ENCODE peak calls at places on chromosome 11, in six cellular contexts. X is kidney, E is uterus, U is astrocyte of the spinal cord, O is mammary epithelial cell, P is H1. Y is an unnamed sample.

GRCh38 chr11:93059074-93059957 is 89.9 kb downstream of the MTNR1B start:
- DNase-seq in X (no peak), E (no peak), U (peak), O (no peak), P (no peak), Y (peak)

GRCh38 chr11:2381494-2382128 is 4.5 kb downstream of the CD81 start:
- DNase-seq in X (peak), E (no peak), U (no peak), O (no peak), P (no peak), Y (no peak)

GRCh38 chr11:61752117-61752924 is at the start of gene MYRF:
- DNase-seq in X (no peak), E (peak), U (no peak), O (no peak), P (peak), Y (peak)

GRCh38 chr11:78429667-78430066 is 12.0 kb upstream of the GAB2 start:
- DNase-seq in X (no peak), E (no peak), U (no peak), O (no peak), P (no peak), Y (no peak)

GRCh38 chr11:102757823-102758549 is 22.4 kb downstream of the MMP10 start:
- DNase-seq in X (no peak), E (no peak), U (peak), O (peak), P (no peak), Y (peak)

GRCh38 chr11:24560324-24560723 is 63.5 kb downstream of the LUZP2 start:
- DNase-seq in X (no peak), E (no peak), U (no peak), O (no peak), P (no peak), Y (peak)

GRCh38 chr11:110182886-110183285 is 89.7 kb downstream of the ZC3H12C start:
- DNase-seq in X (no peak), E (no peak), U (peak), O (peak), P (no peak), Y (peak)

GRCh38 chr11:80182906-80183305 is 742.1 kb upstream of the TENM4 start:
- DNase-seq in X (no peak), E (no peak), U (no peak), O (no peak), P (no peak), Y (no peak)

GRCh38 chr11:68998390-68998911 is 14.6 kb downstream of the MRGPRF start:
- DNase-seq in X (peak), E (peak), U (peak), O (no peak), P (no peak), Y (no peak)

GRCh38 chr11:104154296-104154695 is 9.7 kb downstream of the PDGFD start:
- DNase-seq in X (no peak), E (no peak), U (no peak), O (no peak), P (no peak), Y (no peak)

GRCh38 chr11:88538088-88538487 is 200.6 kb upstream of the CTSC start:
- DNase-seq in X (no peak), E (no peak), U (no peak), O (peak), P (no peak), Y (peak)

GRCh38 chr11:3139481-3140290 is 25.4 kb downstream of the OSBPL5 start:
- DNase-seq in X (peak), E (no peak), U (no peak), O (no peak), P (no peak), Y (no peak)

GRCh38 chr11:60485987-60486386 is 6.6 kb upstream of the MS4A12 start:
- DNase-seq in X (no peak), E (no peak), U (no peak), O (no peak), P (peak), Y (no peak)

GRCh38 chr11:78995166-78995565 is 420.5 kb upstream of the NARS2 start:
- DNase-seq in X (no peak), E (no peak), U (no peak), O (no peak), P (no peak), Y (no peak)

GRCh38 chr11:133197425-133197824 is 334.9 kb downstream of the OPCML start:
- DNase-seq in X (no peak), E (no peak), U (no peak), O (peak), P (no peak), Y (peak)

GRCh38 chr11:57377098-57377497 is 3.9 kb downstream of the PRG3 start:
- DNase-seq in X (no peak), E (no peak), U (no peak), O (no peak), P (no peak), Y (no peak)

GRCh38 chr11:15308840-15309239 is 194.1 kb downstream of the INSC start:
- DNase-seq in X (no peak), E (no peak), U (no peak), O (no peak), P (no peak), Y (no peak)

GRCh38 chr11:34328632-34328910 is 29.2 kb downstream of the ABTB2 start:
- DNase-seq in X (no peak), E (no peak), U (no peak), O (no peak), P (no peak), Y (no peak)

GRCh38 chr11:113341388-113342165 is 27.2 kb downstream of the TTC12 start:
- DNase-seq in X (no peak), E (no peak), U (no peak), O (no peak), P (no peak), Y (no peak)

GRCh38 chr11:116642481-116642880 is 130.3 kb downstream of the BUD13 start:
- DNase-seq in X (no peak), E (no peak), U (no peak), O (no peak), P (no peak), Y (no peak)

GRCh38 chr11:128733440-128734115 is 39.7 kb downstream of the FLI1 start:
- DNase-seq in X (no peak), E (no peak), U (peak), O (no peak), P (peak), Y (peak)

GRCh38 chr11:71210861-71211260 is 41.5 kb downstream of the SHANK2 start:
- DNase-seq in X (no peak), E (no peak), U (no peak), O (no peak), P (no peak), Y (no peak)

GRCh38 chr11:129750343-129751292 is 65.0 kb upstream of the TMEM45B start:
- DNase-seq in X (peak), E (peak), U (peak), O (peak), P (peak), Y (peak)
- H3K4me3 ChIP-seq in X (no peak), E (no peak), U (no peak), O (no peak), P (peak), Y (no peak)

GRCh38 chr11:119178166-119178680 is 7.1 kb upstream of the NHERF4 start:
- DNase-seq in X (no peak), E (no peak), U (no peak), O (no peak), P (no peak), Y (no peak)
- TF ChIP-seq CTCF in X (no peak), E (no peak), U (no peak), O (no peak), P (no peak), Y (no peak)

GRCh38 chr11:82902086-82902485 is 550 bp downstream of the DDIAS start:
- DNase-seq in X (no peak), E (no peak), U (no peak), O (no peak), P (no peak), Y (no peak)
- H3K4me3 ChIP-seq in X (peak), E (peak), U (peak), O (peak), P (peak), Y (peak)

GRCh38 chr11:66523611-66524010 is 13.2 kb downstream of the BBS1 start:
- DNase-seq in X (peak), E (no peak), U (no peak), O (no peak), P (no peak), Y (no peak)

GRCh38 chr11:66529069-66529468 is 16.8 kb downstream of the ZDHHC24 start:
- DNase-seq in X (no peak), E (no peak), U (no peak), O (no peak), P (no peak), Y (no peak)

GRCh38 chr11:66529655-66530054 is 16.2 kb downstream of the ZDHHC24 start:
- DNase-seq in X (no peak), E (no peak), U (no peak), O (no peak), P (no peak), Y (no peak)

GRCh38 chr11:66524304-66525040 is 14.0 kb downstream of the BBS1 start:
- DNase-seq in X (no peak), E (no peak), U (no peak), O (no peak), P (no peak), Y (no peak)
- TF ChIP-seq CTCF in X (no peak), E (no peak), U (no peak), O (no peak), P (no peak), Y (no peak)

GRCh38 chr11:75118577-75118976 is 21.9 kb upstream of the OR2AT4 start:
- DNase-seq in X (no peak), E (no peak), U (no peak), O (no peak), P (no peak), Y (no peak)

GRCh38 chr11:75112200-75112599 is 15.5 kb upstream of the OR2AT4 start:
- DNase-seq in X (no peak), E (no peak), U (no peak), O (no peak), P (no peak), Y (no peak)

GRCh38 chr11:75113049-75113448 is 16.4 kb upstream of the OR2AT4 start:
- DNase-seq in X (no peak), E (no peak), U (no peak), O (no peak), P (no peak), Y (no peak)

GRCh38 chr11:75114465-75114864 is 17.8 kb upstream of the OR2AT4 start:
- DNase-seq in X (no peak), E (no peak), U (no peak), O (no peak), P (no peak), Y (no peak)
- H3K4me3 ChIP-seq in X (no peak), E (no peak), U (no peak), O (no peak), P (no peak), Y (no peak)

GRCh38 chr11:898160-898517 is 12.5 kb downstream of the CHID1 start:
- DNase-seq in X (no peak), E (no peak), U (peak), O (no peak), P (no peak), Y (peak)
- TF ChIP-seq CTCF in X (no peak), E (no peak), U (peak), O (peak), P (peak), Y (peak)

GRCh38 chr11:66130978-66131377 is 60.9 kb downstream of the PACS1 start:
- DNase-seq in X (no peak), E (no peak), U (no peak), O (no peak), P (no peak), Y (no peak)
- H3K4me3 ChIP-seq in X (no peak), E (no peak), U (no peak), O (no peak), P (no peak), Y (no peak)

DNA sequence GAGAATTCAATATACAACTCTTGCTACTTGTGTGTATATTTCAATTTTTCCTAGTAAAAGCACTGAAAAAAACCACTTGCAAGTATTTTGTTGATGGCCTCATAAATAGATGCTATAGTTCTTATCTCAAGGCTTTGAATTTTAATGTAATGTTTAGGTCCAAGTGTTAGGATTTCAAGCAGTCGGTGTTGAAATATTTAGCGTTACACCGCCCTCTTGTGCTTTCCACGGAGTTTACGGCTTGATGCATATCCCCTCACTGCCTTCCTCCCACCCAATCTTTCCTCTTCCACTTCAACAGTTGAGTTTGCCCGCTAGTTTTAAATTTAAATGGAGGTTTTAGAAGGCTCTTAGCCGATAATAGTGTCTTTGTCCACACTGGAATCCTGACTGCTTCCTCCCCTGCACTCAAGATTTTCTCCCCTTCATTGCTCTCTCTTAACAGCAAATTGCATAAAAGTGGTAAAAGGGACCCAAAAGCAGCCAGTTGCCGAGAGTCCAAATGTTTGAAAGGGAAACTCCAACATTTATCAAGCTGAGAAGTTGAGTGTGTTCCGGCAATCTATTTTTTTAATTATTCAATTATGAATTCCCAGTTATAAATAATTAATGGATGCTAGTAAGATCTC is 25.9 kb upstream of the HTATIP2 start:
- DNase-seq in X (no peak), E (no peak), U (peak), O (peak), P (peak), Y (peak)
- TF ChIP-seq CTCF in X (peak), E (no peak), U (peak), O (peak), P (peak), Y (peak)

GRCh38 chr11:76799061-76799804 is 16.1 kb downstream of the TSKU start:
- DNase-seq in X (peak), E (peak), U (peak), O (peak), P (peak), Y (peak)
- H3K4me3 ChIP-seq in X (no peak), E (peak), U (no peak), O (no peak), P (peak), Y (no peak)